ENCODE peak calls at places on chromosome 2, in seven cellular contexts. P is pancreas; X is stimulated activated CD4-positive, alpha-beta T cell treated with anti-CD3 and anti-CD28 coated beads, Interleukin-15, amount 100 ng/mL, for 1 hour; Y is hippocampal formation; L is activated CD4-positive, alpha-beta T cell treated with anti-CD3 and anti-CD28 coated beads for 4 hours; Z is NCI-H2171; F is GM06990. N is an unnamed sample.

GRCh38 chr2:70941701-70942100 is 6.0 kb downstream of the ATP6V1B1 start:
- DNase-seq in P (peak), X (no peak), Y (no peak), L (no peak), Z (no peak), F (no peak), N (no peak)

GRCh38 chr2:16260041-16260440 is 319.7 kb downstream of the MYCN start:
- DNase-seq in P (no peak), X (no peak), Y (no peak), L (no peak), Z (no peak), F (no peak), N (no peak)

GRCh38 chr2:109218087-109218791 is 89.2 kb downstream of the SH3RF3 start:
- DNase-seq in P (no peak), X (no peak), Y (no peak), L (no peak), Z (no peak), F (peak), N (no peak)

GRCh38 chr2:5978352-5978751 is 286.2 kb downstream of the SOX11 start:
- DNase-seq in P (no peak), X (no peak), Y (no peak), L (no peak), Z (peak), F (no peak), N (no peak)

GRCh38 chr2:11292464-11293255 is 51.8 kb downstream of the ROCK2 start:
- DNase-seq in P (no peak), X (no peak), Y (no peak), L (no peak), Z (no peak), F (no peak), N (no peak)

GRCh38 chr2:235055891-235056516 is 104.2 kb downstream of the SH3BP4 start:
- DNase-seq in P (no peak), X (no peak), Y (peak), L (no peak), Z (peak), F (no peak), N (no peak)

GRCh38 chr2:10762651-10763460 is 41.4 kb downstream of the ATP6V1C2 start:
- DNase-seq in P (peak), X (no peak), Y (no peak), L (no peak), Z (no peak), F (no peak), N (peak)

GRCh38 chr2:28296904-28297303 is 95.8 kb upstream of the FOSL2 start:
- DNase-seq in P (no peak), X (no peak), Y (no peak), L (no peak), Z (no peak), F (no peak), N (no peak)

GRCh38 chr2:112275887-112276773 is 733 bp downstream of the ZC3H6 start:
- DNase-seq in P (peak), X (peak), Y (peak), L (peak), Z (peak), F (peak), N (peak)

GRCh38 chr2:162073776-162074578 is at the start of gene DPP4:
- DNase-seq in P (peak), X (peak), Y (no peak), L (peak), Z (no peak), F (peak), N (no peak)

GRCh38 chr2:64637931-64638330 is 15.8 kb downstream of the SERTAD2 start:
- DNase-seq in P (no peak), X (no peak), Y (no peak), L (no peak), Z (no peak), F (no peak), N (no peak)

GRCh38 chr2:9738718-9739496 is 104.4 kb upstream of the TAF1B start:
- DNase-seq in P (no peak), X (no peak), Y (no peak), L (no peak), Z (no peak), F (peak), N (no peak)

GRCh38 chr2:240231838-240232244 is 91.4 kb upstream of the OTOS start:
- DNase-seq in P (peak), X (no peak), Y (no peak), L (no peak), Z (no peak), F (no peak), N (no peak)

GRCh38 chr2:75994759-75995158 is 284.0 kb upstream of the GCFC2 start:
- DNase-seq in P (no peak), X (no peak), Y (no peak), L (no peak), Z (no peak), F (no peak), N (no peak)

N was measured in H54.